ENCODE peak calls at places on chromosomes 4 and X, in seven cellular contexts. H is cardiac muscle cell; Y is CD8-positive, alpha-beta T cell; L is astrocyte of the spinal cord; J is endothelial cell of umbilical vein; E is uterus; T is tibial artery. S is an unnamed sample.

GRCh38 chr4:83075696-83076095 is 38.8 kb downstream of the PLAC8 start:
- DNase-seq in L (peak), T (no peak), H (peak), Y (no peak), J (peak), E (peak), S (no peak)

GRCh38 chrX:20514358-20514757 is 247.6 kb upstream of the RPS6KA3 start:
- DNase-seq in L (peak), E (no peak), H (peak), J (peak), T (no peak), Y (no peak), S (peak)

GRCh38 chr4:22739933-22740332 is 47.2 kb downstream of the GBA3 start:
- DNase-seq in T (no peak), Y (no peak), E (no peak), L (no peak), H (no peak), J (no peak), S (no peak)

GRCh38 chr4:74016068-74016467 is 17.6 kb upstream of the CXCL5 start:
- DNase-seq in L (no peak), T (no peak), J (no peak), Y (no peak), H (no peak), E (no peak), S (peak)

GRCh38 chr4:14701896-14702295 is 300.4 kb upstream of the CPEB2 start:
- DNase-seq in E (no peak), Y (no peak), L (no peak), H (no peak), T (no peak), J (no peak), S (no peak)

GRCh38 chrX:113804293-113804692 is 779.6 kb upstream of the HTR2C start:
- DNase-seq in J (no peak), E (no peak), T (no peak), L (no peak), H (no peak), Y (no peak), S (no peak)

GRCh38 chr4:42965326-42965725 is 72.8 kb downstream of the GRXCR1 start:
- DNase-seq in E (no peak), J (no peak), L (no peak), Y (no peak), T (no peak), H (no peak), S (peak)

GRCh38 chr4:124177647-124178425 is 534.7 kb downstream of the ANKRD50 start:
- DNase-seq in E (no peak), T (no peak), H (peak), J (peak), Y (no peak), L (peak), S (peak)

GRCh38 chr4:110533940-110534339 is 58.0 kb downstream of the ENPEP start:
- DNase-seq in T (no peak), J (peak), L (peak), E (no peak), H (peak), Y (no peak), S (peak)

GRCh38 chr4:182384496-182385155 is 141.4 kb downstream of the TENM3 start:
- DNase-seq in J (no peak), L (peak), Y (no peak), T (no peak), E (no peak), H (peak), S (no peak)

GRCh38 chrX:20361081-20361889 is 94.6 kb upstream of the RPS6KA3 start:
- DNase-seq in J (no peak), L (no peak), Y (no peak), E (no peak), T (no peak), H (peak), S (peak)

GRCh38 chr4:122890142-122890769 is 32.1 kb downstream of the NUDT6 start:
- DNase-seq in E (no peak), T (no peak), L (no peak), H (peak), Y (no peak), J (peak), S (no peak)

GRCh38 chr4:122879001-122879400 is 43.4 kb downstream of the NUDT6 start:
- DNase-seq in Y (no peak), E (no peak), H (no peak), L (no peak), T (no peak), J (no peak), S (no peak)

GRCh38 chr4:122889726-122890125 is 32.7 kb downstream of the NUDT6 start:
- DNase-seq in E (no peak), T (no peak), L (no peak), H (no peak), J (no peak), Y (no peak), S (peak)

GRCh38 chr4:122882830-122883229 is 39.6 kb downstream of the NUDT6 start:
- DNase-seq in E (no peak), T (no peak), L (no peak), Y (no peak), J (no peak), H (no peak), S (no peak)

GRCh38 chr4:122884504-122884903 is 37.9 kb downstream of the NUDT6 start:
- DNase-seq in T (no peak), E (no peak), H (no peak), Y (no peak), L (no peak), J (no peak), S (no peak)
- H3K4me3 ChIP-seq in T (no peak), E (no peak), H (no peak), Y (no peak), L (no peak), J (no peak), S (no peak)

GRCh38 chr4:114659386-114660008 is 60.9 kb downstream of the UGT8 start:
- DNase-seq in T (no peak), E (peak), L (peak), J (peak), Y (no peak), H (peak), S (peak)
- TF ChIP-seq CTCF in T (peak), E (peak), L (peak), J (peak), Y (no peak), H (peak), S (peak)

DNA sequence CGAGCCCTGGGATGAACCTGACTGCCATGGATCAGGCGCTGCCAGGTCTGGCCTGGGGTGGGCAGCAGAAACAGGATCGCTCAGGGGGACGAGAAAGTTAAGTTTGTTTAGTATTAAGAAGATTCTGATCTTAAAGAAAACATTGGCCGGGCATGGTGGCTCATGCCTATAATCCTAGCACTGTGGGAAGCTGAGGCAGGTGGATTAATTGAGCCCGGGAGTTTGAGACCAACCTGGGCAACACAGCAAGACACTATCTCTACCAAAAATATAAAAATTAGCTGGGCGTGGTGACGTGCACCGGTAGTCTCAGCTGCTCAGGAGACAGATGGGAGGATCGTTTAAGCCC is 696 bp upstream of the FLNA start:
- DNase-seq in Y (no peak), E (no peak), J (no peak), L (no peak), T (no peak), H (no peak), S (no peak)
- H3K4me3 ChIP-seq in Y (no peak), E (peak), J (no peak), L (peak), T (peak), H (peak), S (peak)

GRCh38 chr4:1285790-1286553 is 3.7 kb upstream of the MAEA start:
- DNase-seq in L (no peak), J (no peak), E (no peak), T (no peak), Y (peak), H (no peak), S (no peak)
- TF ChIP-seq CTCF in L (no peak), J (no peak), E (no peak), T (no peak), Y (no peak), H (no peak), S (no peak)

DNA sequence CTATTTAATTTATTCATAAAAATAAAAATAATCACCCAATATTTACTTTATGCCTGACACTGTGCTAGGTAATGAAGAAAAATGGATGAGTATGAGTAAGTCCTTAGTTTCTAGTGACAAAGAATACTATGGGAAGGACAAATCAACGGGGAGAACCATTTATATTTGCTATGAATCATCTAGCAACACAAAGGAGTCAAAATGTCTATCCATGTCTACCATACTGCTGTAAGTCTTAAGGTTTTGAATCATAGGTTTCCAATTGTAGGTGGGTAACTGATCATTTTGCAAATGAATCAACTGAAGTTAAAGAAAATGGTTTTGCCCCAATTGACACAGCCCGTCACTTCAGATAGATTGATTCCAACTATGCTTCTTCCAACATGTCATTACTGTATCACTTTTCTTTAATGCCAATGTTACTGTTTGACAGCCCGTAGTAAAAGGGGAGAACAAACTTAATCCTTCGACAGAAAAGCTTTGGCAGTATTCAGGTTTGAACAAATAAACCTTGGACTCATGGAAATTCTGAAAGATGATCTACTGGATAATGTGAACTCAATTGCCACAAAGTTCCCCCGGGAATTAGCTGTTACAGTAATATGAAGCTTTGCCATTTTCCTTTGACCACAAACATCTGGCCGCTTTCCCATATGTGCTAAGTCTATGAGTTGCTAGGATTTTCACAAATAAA is 3.2 kb downstream of the TDO2 start:
- DNase-seq in E (peak), H (peak), L (peak), Y (no peak), J (no peak), T (no peak), S (peak)
- H3K4me3 ChIP-seq in E (no peak), H (no peak), L (no peak), Y (no peak), J (no peak), T (no peak), S (no peak)